ENCODE peak calls at places on chromosomes 11 and 22, in five cellular contexts. L, K, U, Q and S are unnamed samples.

GRCh38 chr22:36144886-36145541 is 15.5 kb downstream of the APOL3 start:
- DNase-seq in K (peak; percentile 49), L (no peak), Q (no peak), U (peak; percentile 61), S (no peak)

GRCh38 chr22:40521046-40521445 is 115.5 kb downstream of the MRTFA start:
- DNase-seq in Q (no peak), U (no peak), K (no peak), L (no peak), S (no peak)

GRCh38 chr22:36160499-36160942 is at the start of gene APOL3:
- DNase-seq in Q (peak; percentile 34), K (no peak), U (peak; percentile 45), L (peak; percentile 89), S (peak; percentile 49)

GRCh38 chr11:69245491-69246345 is 48.2 kb upstream of the MYEOV start:
- DNase-seq in L (no peak), U (no peak), K (no peak), Q (no peak), S (no peak)

GRCh38 chr11:60937811-60938210 is 13.6 kb downstream of the TMEM132A start:
- DNase-seq in K (no peak), Q (no peak), L (no peak), U (no peak), S (no peak)

GRCh38 chr22:32862936-32863661 is 61.6 kb downstream of the TIMP3 start:
- DNase-seq in K (no peak), Q (no peak), U (no peak), L (no peak), S (no peak)

GRCh38 chr11:47188262-47188661 is 2.0 kb upstream of the PACSIN3 start:
- DNase-seq in K (no peak), L (no peak), U (no peak), Q (no peak), S (no peak)

GRCh38 chr22:29391546-29391945 is 3.2 kb upstream of the AP1B1 start:
- DNase-seq in U (no peak), L (no peak), K (no peak), Q (no peak), S (no peak)

GRCh38 chr11:61151545-61152252 is 9.5 kb downstream of the VPS37C start:
- DNase-seq in K (no peak), U (no peak), L (no peak), Q (no peak), S (no peak)

GRCh38 chr22:38249803-38250641 is 22.8 kb downstream of the TMEM184B start:
- DNase-seq in Q (no peak), L (no peak), U (no peak), K (no peak), S (no peak)

GRCh38 chr11:79122759-79123158 is 318.1 kb downstream of the TENM4 start:
- DNase-seq in L (no peak), Q (no peak), U (no peak), K (no peak), S (no peak)

GRCh38 chr11:36102868-36103267 is 159.0 kb downstream of the LDLRAD3 start:
- DNase-seq in L (no peak), Q (no peak), K (no peak), U (no peak), S (no peak)

GRCh38 chr22:17917490-17917983 is 106.8 kb downstream of the MICAL3 start:
- DNase-seq in L (no peak), U (no peak), K (no peak), Q (no peak), S (no peak)

GRCh38 chr11:4018641-4019040 is 76.0 kb upstream of the RRM1 start:
- DNase-seq in K (no peak), L (no peak), Q (no peak), U (no peak), S (no peak)

GRCh38 chr11:69449320-69450063 is 32.0 kb upstream of the LINC01488 start:
- DNase-seq in L (no peak), K (peak; percentile 37), Q (no peak), U (peak; percentile 59), S (no peak)

GRCh38 chr22:44429941-44430587 is 68.0 kb downstream of the RTL6 start:
- DNase-seq in U (no peak), Q (no peak), L (no peak), K (no peak), S (no peak)

GRCh38 chr11:3178349-3178748 is 13.2 kb upstream of the OSBPL5 start:
- DNase-seq in Q (no peak), K (no peak), U (peak; percentile 39), L (no peak), S (no peak)

GRCh38 chr11:114359342-114359741 is 41.0 kb downstream of the C11orf71 start:
- DNase-seq in L (no peak), Q (no peak), K (no peak), U (no peak), S (no peak)

GRCh38 chr11:12503886-12504285 is 126.5 kb downstream of the PARVA start:
- DNase-seq in U (no peak), L (no peak), K (no peak), Q (no peak), S (no peak)

GRCh38 chr11:56855217-56855616 is 106.7 kb upstream of the OR9G4 start:
- DNase-seq in L (no peak), U (no peak), K (no peak), Q (no peak), S (no peak)

GRCh38 chr11:76232026-76232665 is 25.8 kb upstream of the WNT11 start:
- DNase-seq in K (no peak), Q (peak; percentile 47), U (no peak), L (no peak), S (no peak)

GRCh38 chr22:40324468-40325305 is 21.6 kb upstream of the ADSL start:
- DNase-seq in K (no peak), U (no peak), Q (peak; percentile 52), L (no peak), S (no peak)

DNA sequence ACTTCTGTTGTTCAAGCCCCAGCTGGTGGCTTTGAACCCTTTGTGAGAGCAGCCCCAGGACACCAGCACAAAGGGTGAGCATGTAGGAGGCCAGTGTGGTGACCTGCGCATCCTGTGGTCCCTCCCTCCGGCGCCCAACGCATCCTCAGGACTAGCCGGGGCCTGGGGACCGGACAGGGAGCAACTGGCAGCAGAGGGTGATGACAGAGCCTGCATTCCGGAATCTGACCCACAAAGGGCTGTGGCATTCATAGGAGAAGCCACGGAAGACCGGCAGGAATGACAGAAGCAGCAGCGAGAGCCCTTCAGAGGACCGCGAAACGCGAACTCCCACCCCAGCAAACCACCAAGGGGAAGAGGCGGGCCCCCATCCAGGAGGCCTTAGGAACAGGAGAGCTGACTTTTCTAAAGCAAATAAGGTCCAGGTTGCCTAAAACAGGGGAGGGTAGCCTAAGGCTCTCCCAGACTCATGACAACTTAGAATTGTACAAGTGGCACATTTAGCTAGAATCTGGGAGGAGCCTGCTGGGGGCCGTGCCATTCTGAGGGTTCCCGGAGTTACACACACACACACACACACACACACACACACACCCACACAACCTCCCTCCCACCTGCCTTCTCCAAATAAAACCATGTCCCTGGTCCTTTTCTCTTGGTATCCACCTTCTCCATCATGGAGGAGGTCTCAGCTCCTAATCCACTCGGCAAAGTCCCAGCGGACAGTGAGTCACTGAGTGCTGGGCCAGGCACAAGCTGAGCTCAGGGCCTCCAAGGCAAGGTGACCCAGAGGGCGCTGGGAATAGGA is 232.7 kb downstream of the CTTN start:
- DNase-seq in Q (no peak), L (no peak), U (no peak), K (no peak), S (no peak)
- TF ChIP-seq CTCF in Q (no peak), L (no peak), U (no peak), K (no peak), S (no peak)

GRCh38 chr11:64644348-64645242 is 53.6 kb downstream of the SLC22A12 start:
- DNase-seq in U (no peak), L (no peak), Q (no peak), K (no peak), S (no peak)
- TF ChIP-seq CTCF in U (peak; percentile 30), L (no peak), Q (no peak), K (peak; percentile 44), S (no peak)

GRCh38 chr11:43797866-43798265 is 82.8 kb upstream of the ALKBH3 start:
- DNase-seq in Q (no peak), K (no peak), U (no peak), L (no peak), S (no peak)

GRCh38 chr11:43806976-43807375 is 73.7 kb upstream of the ALKBH3 start:
- DNase-seq in U (no peak), Q (no peak), K (no peak), L (no peak), S (no peak)

GRCh38 chr11:43803766-43804165 is 76.9 kb upstream of the ALKBH3 start:
- DNase-seq in K (no peak), U (no peak), Q (no peak), L (no peak), S (no peak)

GRCh38 chr11:43797337-43797736 is 83.3 kb upstream of the ALKBH3 start:
- DNase-seq in L (no peak), K (no peak), Q (no peak), U (no peak), S (no peak)

DNA sequence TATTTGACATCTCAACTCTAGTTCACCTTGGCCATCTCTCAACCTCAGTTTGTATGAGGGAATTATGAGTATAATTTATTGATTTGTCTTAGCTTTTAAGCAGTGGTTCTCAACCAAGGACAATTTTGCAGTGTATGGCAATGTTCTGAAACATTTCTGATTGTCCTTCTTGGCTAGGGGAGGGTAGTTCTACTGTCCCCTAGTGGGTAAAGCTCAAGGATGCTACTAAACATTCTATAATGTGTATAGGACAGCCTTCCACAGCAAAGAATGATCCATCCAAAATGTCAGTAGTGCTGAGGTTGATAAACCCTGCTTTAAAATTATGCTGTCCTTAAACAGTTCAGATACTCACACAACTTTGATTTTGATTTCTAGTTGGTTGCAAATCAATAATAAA is 78.1 kb upstream of the ALKBH3 start:
- DNase-seq in Q (no peak), K (no peak), L (no peak), U (no peak), S (no peak)
- TF ChIP-seq CTCF in Q (no peak), K (peak; percentile 39), L (no peak), U (peak; percentile 45), S (no peak)

GRCh38 chr11:29022676-29023075 is 914.5 kb downstream of the METTL15 start:
- DNase-seq in L (no peak), Q (no peak), U (no peak), K (no peak), S (no peak)

GRCh38 chr11:29024386-29024785 is 916.2 kb downstream of the METTL15 start:
- DNase-seq in U (peak; percentile 24), L (no peak), K (no peak), Q (no peak), S (no peak)

GRCh38 chr11:29017941-29018340 is 909.8 kb downstream of the METTL15 start:
- DNase-seq in K (no peak), Q (no peak), L (no peak), U (no peak), S (no peak)

GRCh38 chr11:29018631-29019030 is 910.4 kb downstream of the METTL15 start:
- DNase-seq in L (no peak), K (no peak), U (peak; percentile 90), Q (no peak), S (no peak)

DNA sequence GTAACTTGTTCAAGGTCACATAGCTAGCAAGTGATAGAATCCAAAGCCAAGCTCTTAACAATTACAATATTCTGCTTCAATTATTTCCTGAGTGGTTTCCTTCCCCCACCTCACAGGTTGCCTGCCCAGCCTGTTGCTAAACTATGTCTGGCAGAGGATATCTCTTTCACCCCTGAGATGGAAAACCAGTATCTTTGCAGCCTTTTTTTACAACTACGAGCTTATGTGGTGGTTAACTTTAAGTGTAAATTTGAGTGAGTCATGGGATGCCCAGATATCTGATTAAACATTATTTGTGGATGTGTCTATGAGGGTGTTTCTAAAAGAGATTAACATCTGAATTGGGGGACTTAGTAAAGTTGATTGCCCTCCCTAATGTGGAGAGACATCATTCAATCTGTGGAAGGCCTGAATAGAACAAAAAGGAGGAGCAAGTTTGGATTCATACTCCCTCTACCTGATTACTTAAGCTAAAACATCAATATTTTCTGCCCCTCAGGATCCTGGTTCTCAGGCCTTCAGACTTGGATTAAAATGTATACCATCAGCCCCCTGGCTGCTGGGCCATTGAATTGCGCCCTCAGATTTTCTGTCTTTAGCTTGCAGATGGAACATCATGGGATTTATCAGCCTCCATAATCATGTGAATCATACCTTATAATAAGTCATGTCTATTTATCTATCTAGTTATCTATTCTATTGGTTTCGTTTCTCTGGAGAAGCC is 911.9 kb downstream of the METTL15 start:
- DNase-seq in K (peak; percentile 2), L (no peak), Q (no peak), U (peak; percentile 78), S (no peak)
- TF ChIP-seq CTCF in K (peak; percentile 61), L (no peak), Q (no peak), U (peak; percentile 82), S (no peak)